ENCODE peak calls at places on chromosomes 12 and 14, in seven cellular contexts. N is IMR-90, U is mesendoderm, K is mesenchymal stem cell, X is H1, B is H9, H is trophoblast cell. D is an unnamed sample.

GRCh38 chr12:47858511-47859266 is 39.0 kb upstream of the HDAC7 start:
- DNase-seq in H (no peak), B (peak), K (no peak), U (no peak), N (no peak), X (no peak), D (no peak)

GRCh38 chr12:6084261-6084968 is 40.1 kb downstream of the VWF start:
- DNase-seq in B (peak), H (peak), U (peak), X (no peak), K (peak), N (peak), D (peak)

GRCh38 chr12:131235871-131236271 is 282.2 kb downstream of the ADGRD1 start:
- DNase-seq in X (no peak), B (no peak), N (no peak), H (no peak), U (no peak), K (no peak), D (no peak)

GRCh38 chr14:102544745-102545460 is 35.3 kb upstream of the ANKRD9 start:
- DNase-seq in B (no peak), K (no peak), U (no peak), X (no peak), N (no peak), H (no peak), D (no peak)

GRCh38 chr12:101299346-101299745 is 19.4 kb downstream of the UTP20 start:
- DNase-seq in B (no peak), H (no peak), U (no peak), X (no peak), N (peak), K (no peak), D (no peak)

GRCh38 chr14:28954025-28954424 is 187.4 kb downstream of the FOXG1 start:
- DNase-seq in B (no peak), U (no peak), K (no peak), H (no peak), X (no peak), N (no peak), D (no peak)

GRCh38 chr12:59803735-59804134 is 207.9 kb downstream of the SLC16A7 start:
- DNase-seq in N (peak), B (no peak), X (no peak), K (peak), U (peak), H (no peak), D (no peak)

GRCh38 chr14:33777651-33778050 is 173.2 kb downstream of the EGLN3 start:
- DNase-seq in K (no peak), H (no peak), X (no peak), N (no peak), U (no peak), B (no peak), D (no peak)

GRCh38 chr12:56029666-56030293 is 8.9 kb downstream of the IKZF4 start:
- DNase-seq in K (peak), B (peak), N (peak), U (peak), H (peak), X (no peak), D (no peak)

GRCh38 chr12:105983622-105984325 is 155.0 kb downstream of the NUAK1 start:
- DNase-seq in B (no peak), K (peak), X (no peak), H (peak), N (peak), U (no peak), D (no peak)

GRCh38 chr14:74906923-74907620 is 16.0 kb downstream of the RPS6KL1 start:
- DNase-seq in N (no peak), K (no peak), H (no peak), B (no peak), U (no peak), X (no peak), D (no peak)

GRCh38 chr12:98752726-98753125 is 107.6 kb downstream of the APAF1 start:
- DNase-seq in B (no peak), K (no peak), N (peak), H (no peak), X (no peak), U (peak), D (no peak)

GRCh38 chr14:26791117-26791806 is 193.4 kb upstream of the NOVA1 start:
- DNase-seq in K (no peak), H (no peak), U (no peak), N (no peak), X (no peak), B (no peak), D (no peak)

GRCh38 chr12:38538319-38538718 is 221.7 kb downstream of the ALG10B start:
- DNase-seq in X (no peak), N (no peak), H (no peak), B (no peak), K (no peak), U (no peak), D (no peak)

GRCh38 chr14:25431211-25432076 is 381.5 kb upstream of the STXBP6 start:
- DNase-seq in B (peak), U (peak), X (peak), K (no peak), H (no peak), N (no peak), D (peak)

GRCh38 chr14:54840336-54840735 is 62.3 kb downstream of the GCH1 start:
- DNase-seq in U (no peak), H (no peak), K (no peak), X (no peak), N (no peak), B (no peak), D (no peak)

GRCh38 chr12:116265361-116266128 is 11.9 kb downstream of the MED13L start:
- DNase-seq in N (no peak), B (no peak), X (no peak), K (no peak), H (no peak), U (no peak), D (no peak)

GRCh38 chr14:23181946-23182345 is 1.5 kb downstream of the SLC7A8 start:
- DNase-seq in H (no peak), X (no peak), U (no peak), B (no peak), K (no peak), N (no peak), D (no peak)

GRCh38 chr12:96445743-96446655 is 43.4 kb upstream of the CFAP54 start:
- DNase-seq in N (peak), U (peak), X (no peak), K (peak), H (no peak), B (no peak), D (no peak)

GRCh38 chr12:13592063-13592942 is 389.1 kb downstream of the GRIN2B start:
- DNase-seq in U (peak), H (no peak), X (no peak), K (no peak), B (no peak), N (no peak), D (no peak)

GRCh38 chr14:101033446-101034165 is 130.1 kb upstream of the RTL1 start:
- DNase-seq in U (no peak), X (no peak), K (no peak), N (no peak), B (no peak), H (no peak), D (no peak)

GRCh38 chr14:89387922-89388685 is 28.9 kb downstream of the FOXN3 start:
- DNase-seq in N (no peak), K (no peak), U (no peak), B (no peak), H (no peak), X (no peak), D (no peak)

GRCh38 chr14:34732802-34733201 is 18.4 kb upstream of the CFL2 start:
- DNase-seq in X (no peak), B (no peak), H (no peak), U (no peak), N (no peak), K (no peak), D (no peak)

GRCh38 chr14:50085570-50086315 is 30.6 kb downstream of the VCPKMT start:
- DNase-seq in X (no peak), K (peak), H (no peak), U (peak), B (no peak), N (peak), D (no peak)

GRCh38 chr12:96752211-96752610 is 154.8 kb upstream of the NEDD1 start:
- DNase-seq in H (no peak), X (no peak), N (no peak), U (no peak), K (no peak), B (no peak), D (no peak)

GRCh38 chr14:55142466-55142865 is 13.4 kb downstream of the LGALS3 start:
- DNase-seq in H (no peak), N (no peak), B (no peak), X (no peak), K (no peak), U (no peak), D (no peak)

GRCh38 chr12:116773276-116773731 is 35.2 kb downstream of the RNFT2 start:
- DNase-seq in X (no peak), B (peak), N (no peak), U (peak), K (no peak), H (no peak), D (no peak)

GRCh38 chr12:30515351-30515750 is 180.3 kb downstream of the IPO8 start:
- DNase-seq in B (no peak), U (peak), N (no peak), X (no peak), K (peak), H (no peak), D (peak)

GRCh38 chr12:113103756-113104450 is 31.7 kb downstream of the RASAL1 start:
- DNase-seq in H (no peak), X (peak), K (no peak), U (peak), N (no peak), B (peak), D (no peak)

GRCh38 chr12:42261708-42262107 is 23.7 kb upstream of the YAF2 start:
- DNase-seq in U (no peak), X (no peak), K (no peak), N (no peak), B (no peak), H (no peak), D (no peak)

GRCh38 chr12:45853550-45853949 is 124.0 kb downstream of the ARID2 start:
- DNase-seq in U (no peak), N (no peak), H (no peak), B (no peak), K (no peak), X (no peak), D (no peak)

GRCh38 chr12:53761306-53761705 is 9.5 kb upstream of the CISTR start:
- DNase-seq in X (no peak), N (no peak), H (no peak), B (no peak), K (no peak), U (no peak), D (no peak)

GRCh38 chr12:53770281-53770680 is 18.5 kb upstream of the CISTR start:
- DNase-seq in B (no peak), U (no peak), H (no peak), N (peak), K (peak), X (no peak), D (no peak)

GRCh38 chr12:53766881-53767280 is 15.1 kb upstream of the CISTR start:
- DNase-seq in X (no peak), B (no peak), H (no peak), K (peak), U (peak), N (peak), D (no peak)

GRCh38 chr12:53764630-53765029 is 12.9 kb upstream of the CISTR start:
- DNase-seq in U (no peak), N (no peak), X (no peak), B (no peak), H (no peak), K (no peak), D (no peak)

GRCh38 chr12:53765891-53766290 is 14.1 kb upstream of the CISTR start:
- DNase-seq in H (no peak), N (peak), U (no peak), X (no peak), K (no peak), B (no peak), D (no peak)
- H2AK5ac ChIP-seq in H (no peak), N (no peak), U (no peak), X (no peak), K (no peak), B (no peak), D (no peak)

DNA sequence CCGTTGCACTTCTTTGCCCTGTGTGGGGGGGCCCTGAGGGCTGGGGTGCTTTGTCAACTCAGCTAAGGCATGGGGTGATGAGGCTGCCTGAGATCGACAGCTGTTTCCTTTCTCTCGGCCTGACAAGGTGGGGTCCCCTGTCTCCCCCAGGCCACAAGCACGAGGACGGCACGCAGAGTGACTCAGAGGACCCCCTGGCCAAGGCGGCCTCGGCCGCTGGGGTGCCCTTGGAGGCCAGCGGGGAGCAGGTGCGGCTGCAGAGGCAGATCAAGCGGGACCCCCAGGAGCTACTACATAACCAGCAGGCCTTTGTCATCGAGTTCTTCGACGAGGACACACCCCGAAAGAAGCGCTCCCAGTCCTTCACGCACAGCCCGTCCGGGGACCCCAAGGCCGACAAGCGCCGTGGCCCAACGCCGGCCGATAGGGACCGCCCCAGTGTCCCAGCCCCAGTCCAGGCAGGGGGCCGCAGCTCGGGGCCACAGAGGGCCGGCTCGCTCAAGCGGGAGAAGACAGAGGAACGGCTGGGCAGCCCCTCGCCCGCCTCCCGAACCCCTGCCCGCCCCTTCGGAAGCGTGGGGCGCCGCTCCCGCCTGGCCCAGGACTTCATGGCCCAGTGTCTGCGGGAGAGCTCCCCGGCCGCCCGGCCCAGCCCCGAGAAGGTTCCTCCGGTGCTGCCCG is 18.8 kb downstream of the CEP170B start:
- DNase-seq in N (no peak), K (no peak), X (no peak), H (no peak), B (no peak), U (no peak), D (no peak)
- H2AK5ac ChIP-seq in N (no peak), K (no peak), X (no peak), H (no peak), B (no peak), U (no peak), D (no peak)

DNA sequence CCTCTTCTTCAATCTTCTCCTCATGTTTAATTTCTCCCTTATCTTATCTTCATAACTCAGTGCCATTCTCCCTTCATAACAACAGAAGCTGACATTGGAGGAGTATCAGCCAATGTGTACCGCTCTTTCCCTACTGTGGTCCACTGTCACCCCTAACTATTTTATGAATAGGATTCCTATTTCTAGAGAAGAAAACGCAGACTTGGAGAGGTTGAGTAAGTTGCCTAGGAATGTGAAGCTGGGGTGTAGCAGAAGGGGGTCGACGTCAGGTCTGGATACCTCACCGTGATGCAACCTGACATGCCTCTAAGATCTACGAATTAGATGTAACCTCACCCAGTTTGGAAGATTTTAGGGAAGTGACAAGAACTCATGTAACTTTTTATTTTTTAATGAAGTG is 17.1 kb downstream of the LMO3 start:
- DNase-seq in K (no peak), N (peak), B (no peak), X (no peak), H (no peak), U (peak), D (no peak)
- H2AK5ac ChIP-seq in K (no peak), N (no peak), B (no peak), X (no peak), H (no peak), U (no peak), D (no peak)

GRCh38 chr14:85178869-85179268 is 351.1 kb upstream of the FLRT2 start:
- DNase-seq in B (no peak), N (no peak), H (no peak), U (no peak), X (peak), K (no peak), D (no peak)

GRCh38 chr14:85172290-85172689 is 357.7 kb upstream of the FLRT2 start:
- DNase-seq in U (no peak), B (no peak), H (no peak), K (no peak), N (no peak), X (no peak), D (no peak)

GRCh38 chr14:85172889-85173458 is 357.0 kb upstream of the FLRT2 start:
- DNase-seq in N (no peak), H (no peak), K (no peak), X (no peak), U (no peak), B (no peak), D (no peak)

GRCh38 chr14:85175556-85175955 is 354.4 kb upstream of the FLRT2 start:
- DNase-seq in N (peak), B (no peak), H (no peak), K (peak), X (no peak), U (no peak), D (no peak)
- H2AK5ac ChIP-seq in N (no peak), B (no peak), H (no peak), K (no peak), X (no peak), U (no peak), D (no peak)

DNA sequence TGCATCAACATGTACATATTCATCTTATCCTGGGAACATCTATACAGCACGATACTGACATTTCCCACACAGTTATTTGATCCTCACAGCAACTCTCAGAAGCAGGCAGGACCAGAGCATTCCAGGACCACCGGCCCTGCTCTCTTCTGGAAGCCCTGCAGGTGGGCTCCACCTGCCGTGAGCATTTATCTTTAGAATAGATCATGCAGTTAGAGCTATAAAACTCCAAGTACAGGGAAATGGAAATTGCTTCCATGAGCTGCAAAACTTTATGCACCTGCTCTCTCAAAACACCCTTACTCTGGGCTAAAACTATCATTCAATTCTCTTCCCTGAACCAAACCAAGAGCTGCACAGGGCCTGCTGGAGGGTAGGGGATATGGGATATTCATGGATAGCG is 5.5 kb upstream of the BDKRB1 start:
- DNase-seq in H (no peak), X (no peak), U (no peak), B (no peak), N (no peak), K (no peak), D (no peak)
- H2AK5ac ChIP-seq in H (no peak), X (no peak), U (no peak), B (no peak), N (no peak), K (peak), D (no peak)

DNA sequence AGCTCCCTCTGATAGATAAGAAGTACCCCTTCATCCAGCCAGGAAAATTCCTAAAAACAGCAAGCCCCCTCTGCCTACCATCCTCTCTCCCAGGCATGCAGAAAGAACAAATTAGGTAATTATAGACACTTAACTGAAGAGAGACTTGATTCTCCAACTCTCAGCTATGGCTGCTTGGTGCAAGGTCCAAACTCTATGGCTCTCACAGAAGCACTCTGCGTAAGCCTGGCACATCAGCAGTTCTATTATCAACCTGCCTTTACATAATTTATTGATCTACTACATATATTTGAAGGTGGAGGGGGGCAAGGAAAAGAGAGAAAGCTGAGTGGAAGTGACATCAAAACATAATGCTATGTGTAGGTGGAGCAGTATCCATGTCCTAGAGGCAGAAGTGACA is 1.1 kb upstream of the MYO1A start:
- DNase-seq in K (no peak), X (no peak), N (no peak), B (no peak), U (no peak), H (no peak), D (no peak)
- H2AK5ac ChIP-seq in K (no peak), X (no peak), N (no peak), B (no peak), U (no peak), H (no peak), D (no peak)

DNA sequence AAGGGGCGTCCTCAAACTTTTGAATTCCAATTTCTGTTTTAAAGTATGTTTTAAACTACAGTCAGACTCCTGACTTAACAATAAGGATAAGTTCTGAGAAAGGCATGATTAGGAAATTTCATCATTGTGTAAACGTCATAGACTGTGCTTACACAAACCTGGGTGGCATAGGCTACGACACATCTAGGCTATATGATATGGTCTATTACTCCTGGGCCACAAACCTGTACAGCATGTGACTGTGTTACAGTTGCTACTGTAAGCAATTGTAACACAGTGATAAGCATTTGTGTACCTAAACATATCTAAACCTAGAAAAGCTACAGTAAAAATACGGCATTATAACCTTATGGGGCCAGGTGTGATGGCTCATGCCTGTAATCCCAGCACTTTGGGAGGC is 8.2 kb upstream of the DGLUCY start:
- DNase-seq in N (peak), U (no peak), B (no peak), X (no peak), K (no peak), H (no peak), D (no peak)
- H2AK5ac ChIP-seq in N (no peak), U (no peak), B (no peak), X (no peak), K (no peak), H (no peak), D (no peak)

GRCh38 chr12:52082026-52082667 is 2.6 kb downstream of the SMIM41 start:
- DNase-seq in K (peak), H (no peak), U (no peak), B (peak), N (peak), X (no peak), D (no peak)

GRCh38 chr12:52083638-52083996 is 4.1 kb downstream of the SMIM41 start:
- DNase-seq in H (no peak), K (no peak), B (no peak), X (no peak), U (no peak), N (no peak), D (no peak)

GRCh38 chr12:52081263-52081733 is 1.8 kb downstream of the SMIM41 start:
- DNase-seq in X (no peak), N (no peak), K (peak), H (no peak), U (no peak), B (no peak), D (no peak)

GRCh38 chr12:52082988-52083637 is 3.6 kb downstream of the SMIM41 start:
- DNase-seq in B (peak), K (peak), H (peak), N (peak), U (peak), X (no peak), D (peak)

DNA sequence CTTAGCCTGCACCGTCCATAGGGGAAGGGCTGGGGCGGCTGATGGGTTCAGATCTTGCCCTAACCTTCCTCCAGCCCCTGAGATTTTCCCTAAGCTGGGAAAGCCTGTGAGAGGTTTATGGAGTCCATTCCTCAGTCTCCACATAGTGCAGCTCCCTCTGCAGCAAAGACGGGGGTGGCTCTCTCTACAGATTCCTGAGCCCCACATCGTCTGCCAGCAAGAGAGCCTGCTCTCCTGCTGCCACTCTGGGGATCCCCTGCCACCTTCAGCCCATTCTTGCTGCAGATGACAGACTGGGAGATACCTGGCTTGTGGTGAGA is 3.1 kb downstream of the SMIM41 start:
- DNase-seq in B (no peak), X (no peak), H (no peak), K (no peak), U (no peak), N (no peak), D (no peak)
- H2AK5ac ChIP-seq in B (no peak), X (no peak), H (no peak), K (no peak), U (no peak), N (peak), D (peak)

D was measured in neuronal stem cell.